ENCODE peak calls at places on chromosomes 11 and 22, in eight cellular contexts. T is CD8-positive, alpha-beta T cell; N is effector memory CD8-positive, alpha-beta T cell; P is KG1; J is stimulated activated CD4-positive, alpha-beta T cell treated with anti-CD3 and anti-CD28 coated beads, Interleukin-2, amount 100 ng/mL, for 48 hours; Z is activated gamma-delta T cell treated with Interleukin-2 at 50 U/mL for 16 hours; W is germinal center; D is NCI-H1417. X is an unnamed sample.

GRCh38 chr11:18265949-18266348 is at the start of gene SAA1:
- DNase-seq in D (no peak), T (no peak), Z (no peak), J (no peak), N (no peak), W (no peak), P (no peak), X (no peak)

GRCh38 chr11:63023851-63024648 is 8.4 kb upstream of the SLC22A8 start:
- DNase-seq in N (peak; percentile 80), W (peak; percentile 81), P (peak; percentile 22), D (peak; percentile 62), Z (peak; percentile 83), J (peak; percentile 92), T (peak; percentile 91), X (peak; percentile 87)

GRCh38 chr11:61472282-61472681 is 36.3 kb upstream of the LRRC10B start:
- DNase-seq in N (no peak), P (no peak), D (no peak), T (no peak), Z (no peak), J (no peak), W (no peak), X (no peak)

GRCh38 chr11:119711476-119711875 is 17.5 kb downstream of the NECTIN1 start:
- DNase-seq in J (no peak), P (no peak), W (no peak), D (no peak), T (no peak), N (no peak), Z (no peak), X (no peak)

GRCh38 chr11:62980133-62980760 is 4.5 kb downstream of the SLC22A6 start:
- DNase-seq in D (no peak), N (no peak), P (no peak), J (no peak), Z (no peak), W (no peak), T (no peak), X (peak; percentile 71)

GRCh38 chr22:35054064-35054463 is 11.9 kb upstream of the ISX start:
- DNase-seq in N (no peak), D (no peak), J (no peak), P (no peak), W (no peak), T (no peak), Z (no peak), X (no peak)

GRCh38 chr11:117940736-117941135 is 11.5 kb upstream of the TMPRSS13 start:
- DNase-seq in T (no peak), Z (no peak), W (no peak), N (no peak), P (no peak), D (no peak), J (no peak), X (no peak)

GRCh38 chr11:131408011-131408640 is 37.7 kb downstream of the NTM start:
- DNase-seq in Z (no peak), J (no peak), T (no peak), D (peak; percentile 21), W (peak; percentile 16), N (no peak), P (peak; percentile 55), X (peak; percentile 60)